ENCODE peak calls at places on chromosomes 3 and 15, in nine cellular contexts. E is PC-3; X is activated CD8-positive, alpha-beta memory T cell treated with anti-CD3 and anti-CD28 coated beads for 1 hour; C is GM18507; K is CD8-positive, alpha-beta memory T cell; G is activated naive CD4-positive, alpha-beta T cell treated with anti-CD3 and anti-CD28 coated beads for 36 hours; U is AG04449; W is NCI-H1417; O is activated T-helper 1 cell treated with anti-CD3 and anti-CD28 coated beads, Interleukin-12 subunit alpha, Interleukin-12 subunit beta, Interleukin-2, Interleukin-4 antibody, amounts not matched to agents 30 ng/mL and 10 ng/mL and 1 ng/mL, durations not matched to agents 14 hours and 24 hours and 36 hours. Z is an unnamed sample.
A peak's percentile ranks its signal among the peaks of the same experiment; 100 is the strongest.

GRCh38 chr3:15269091-15269989 is 63.0 kb downstream of the SH3BP5 start:
- DNase-seq in E (peak; percentile 98), X (peak; percentile 60), C (peak; percentile 62), K (peak; percentile 80), G (peak; percentile 93), U (peak; percentile 78), W (no peak), O (peak; percentile 87), Z (peak; percentile 99)

GRCh38 chr3:196643201-196643749 is 3.8 kb downstream of the NRROS start:
- DNase-seq in E (no peak), X (no peak), C (peak; percentile 78), K (peak; percentile 29), G (peak; percentile 61), U (no peak), W (no peak), O (no peak), Z (no peak)

GRCh38 chr15:93159892-93160398 is 70.9 kb upstream of the RGMA start:
- DNase-seq in E (no peak), X (no peak), C (no peak), K (no peak), G (no peak), U (no peak), W (no peak), O (no peak), Z (no peak)

GRCh38 chr3:184334470-184335158 is 2.8 kb upstream of the FAM131A start:
- DNase-seq in E (peak; percentile 95), X (no peak), C (no peak), K (peak; percentile 29), G (peak; percentile 59), U (no peak), W (no peak), O (peak; percentile 20), Z (peak; percentile 99)

GRCh38 chr3:17580901-17581300 is 161.5 kb downstream of the TBC1D5 start:
- DNase-seq in E (no peak), X (no peak), C (no peak), K (no peak), G (peak; percentile 52), U (no peak), W (no peak), O (no peak), Z (no peak)

GRCh38 chr3:70550723-70551319 is 238.4 kb upstream of the MDFIC2 start:
- DNase-seq in E (peak; percentile 44), X (peak; percentile 24), C (no peak), K (peak; percentile 52), G (peak; percentile 88), U (no peak), W (peak; percentile 46), O (peak; percentile 34), Z (peak; percentile 52)

GRCh38 chr15:90774731-90775521 is 57.8 kb downstream of the BLM start:
- DNase-seq in E (peak; percentile 81), X (no peak), C (no peak), K (no peak), G (no peak), U (peak; percentile 26), W (no peak), O (no peak), Z (peak; percentile 90)

GRCh38 chr3:59128685-59129084 is 78.9 kb upstream of the CFAP20DC start:
- DNase-seq in E (no peak), X (no peak), C (no peak), K (no peak), G (no peak), U (no peak), W (no peak), O (no peak), Z (no peak)

GRCh38 chr15:75666823-75667501 is 19.2 kb downstream of the SNX33 start:
- DNase-seq in E (peak; percentile 90), X (no peak), C (no peak), K (no peak), G (no peak), U (peak; percentile 99), W (no peak), O (no peak), Z (peak; percentile 99)

GRCh38 chr15:89783861-89784685 is 7.9 kb downstream of the MESP2 start:
- DNase-seq in E (no peak), X (no peak), C (no peak), K (no peak), G (no peak), U (no peak), W (no peak), O (no peak), Z (no peak)

GRCh38 chr15:45635191-45635638 is 386 bp downstream of the SQOR start:
- DNase-seq in E (peak; percentile 51), X (no peak), C (no peak), K (peak; percentile 61), G (peak; percentile 74), U (no peak), W (no peak), O (peak; percentile 55), Z (no peak)

GRCh38 chr3:49462222-49462621 is 7.8 kb upstream of the DAG1 start:
- DNase-seq in E (peak; percentile 78), X (no peak), C (no peak), K (no peak), G (no peak), U (no peak), W (no peak), O (no peak), Z (peak; percentile 27)

GRCh38 chr3:29555590-29555989 is 274.7 kb downstream of the RBMS3 start:
- DNase-seq in E (no peak), X (no peak), C (no peak), K (no peak), G (no peak), U (no peak), W (no peak), O (no peak), Z (no peak)

GRCh38 chr3:197613187-197613586 is 57.4 kb upstream of the BDH1 start:
- DNase-seq in E (no peak), X (no peak), C (no peak), K (no peak), G (peak; percentile 57), U (no peak), W (no peak), O (no peak), Z (no peak)

GRCh38 chr3:152021951-152022461 is 148.6 kb downstream of the SUCNR1 start:
- DNase-seq in E (peak; percentile 97), X (no peak), C (no peak), K (no peak), G (peak; percentile 32), U (no peak), W (no peak), O (no peak), Z (peak; percentile 94)

GRCh38 chr3:49161808-49162530 is 4.2 kb downstream of the CCDC71 start:
- DNase-seq in E (no peak), X (no peak), C (no peak), K (no peak), G (no peak), U (no peak), W (no peak), O (no peak), Z (no peak)

GRCh38 chr15:39172380-39173281 is 408.2 kb upstream of the THBS1 start:
- DNase-seq in E (no peak), X (no peak), C (no peak), K (no peak), G (no peak), U (no peak), W (no peak), O (no peak), Z (peak; percentile 51)

GRCh38 chr15:67144609-67145306 is 79.4 kb downstream of the SMAD3 start:
- DNase-seq in E (no peak), X (no peak), C (no peak), K (no peak), G (no peak), U (peak; percentile 86), W (no peak), O (peak; percentile 17), Z (peak; percentile 91)

GRCh38 chr3:128878556-128879124 is 780 bp upstream of the ACAD9 start:
- DNase-seq in E (peak; percentile 13), X (no peak), C (no peak), K (no peak), G (peak; percentile 46), U (peak; percentile 10), W (no peak), O (no peak), Z (peak; percentile 60)

GRCh38 chr15:78007965-78008886 is 69.3 kb downstream of the TBC1D2B start:
- DNase-seq in E (peak; percentile 75), X (no peak), C (no peak), K (no peak), G (no peak), U (peak; percentile 29), W (no peak), O (no peak), Z (peak; percentile 23)

GRCh38 chr3:194503101-194503531 is 16.3 kb upstream of the ATP13A3 start:
- DNase-seq in E (peak; percentile 28), X (no peak), C (no peak), K (no peak), G (no peak), U (peak; percentile 50), W (no peak), O (no peak), Z (no peak)

GRCh38 chr3:177835917-177836316 is 638.6 kb upstream of the TBL1XR1 start:
- DNase-seq in E (peak; percentile 80), X (no peak), C (no peak), K (no peak), G (no peak), U (peak; percentile 82), W (no peak), O (no peak), Z (peak; percentile 91)

Z was measured in HT1080.